ENCODE peak calls at places on chromosomes 7 and 10, in eight cellular contexts. M, Q, R, W, P, C, A and K are unnamed samples.

GRCh38 chr7:30682131-30683083 is at the start of gene CRHR2:
- DNase-seq in M (peak; percentile 47), Q (no peak), R (no peak), W (no peak), P (no peak), C (no peak), A (peak; percentile 40), K (peak; percentile 24)

GRCh38 chr7:30760514-30761213 is 8.7 kb downstream of the INMT start:
- DNase-seq in M (no peak), Q (no peak), R (peak; percentile 53), W (no peak), P (no peak), C (no peak), A (no peak), K (no peak)

GRCh38 chr10:44325878-44326277 is 59.0 kb downstream of the CXCL12 start:
- DNase-seq in M (no peak), Q (no peak), R (peak; percentile 29), W (no peak), P (no peak), C (no peak), A (no peak), K (no peak)

GRCh38 chr7:99324966-99325596 is 617 bp upstream of the ARPC1A start:
- DNase-seq in M (no peak), Q (no peak), R (no peak), W (no peak), P (no peak), C (no peak), A (no peak), K (no peak)

GRCh38 chr7:6228865-6229264 is 43.6 kb downstream of the CYTH3 start:
- DNase-seq in M (no peak), Q (no peak), R (no peak), W (no peak), P (no peak), C (no peak), A (no peak), K (no peak)

GRCh38 chr10:110067960-110068770 is 60.4 kb downstream of the ADD3 start:
- DNase-seq in M (peak; percentile 44), Q (no peak), R (no peak), W (no peak), P (no peak), C (no peak), A (no peak), K (no peak)

GRCh38 chr10:5971315-5971832 is 6.0 kb downstream of the IL15RA start:
- DNase-seq in M (peak; percentile 51), Q (no peak), R (peak; percentile 45), W (no peak), P (no peak), C (no peak), A (no peak), K (no peak)

GRCh38 chr7:953547-954327 is 743 bp downstream of the ADAP1 start:
- DNase-seq in M (peak; percentile 74), Q (peak; percentile 53), R (no peak), W (peak; percentile 64), P (no peak), C (no peak), A (no peak), K (no peak)

GRCh38 chr10:103114876-103115275 is 78.2 kb downstream of the NT5C2 start:
- DNase-seq in M (no peak), Q (peak; percentile 68), R (no peak), W (no peak), P (no peak), C (no peak), A (no peak), K (no peak)

GRCh38 chr10:31101123-31101522 is 69.5 kb upstream of the ZNF438 start:
- DNase-seq in M (peak; percentile 63), Q (peak; percentile 94), R (no peak), W (peak; percentile 53), P (peak; percentile 80), C (no peak), A (no peak), K (no peak)

GRCh38 chr7:51031216-51031615 is 248.5 kb upstream of the GRB10 start:
- DNase-seq in M (no peak), Q (no peak), R (no peak), W (no peak), P (no peak), C (no peak), A (no peak), K (no peak)

GRCh38 chr7:2738110-2738509 is 50.1 kb downstream of the AMZ1 start:
- DNase-seq in M (no peak), Q (no peak), R (peak; percentile 71), W (no peak), P (no peak), C (no peak), A (no peak), K (no peak)

GRCh38 chr10:104209575-104210198 is 22.5 kb downstream of the CFAP43 start:
- DNase-seq in M (peak; percentile 26), Q (peak; percentile 21), R (no peak), W (peak; percentile 51), P (peak; percentile 10), C (no peak), A (peak; percentile 14), K (no peak)

GRCh38 chr10:36578306-36578705 is 547.1 kb upstream of the ANKRD30A start:
- DNase-seq in M (no peak), Q (peak; percentile 68), R (no peak), W (peak; percentile 14), P (no peak), C (no peak), A (no peak), K (no peak)

GRCh38 chr7:22481726-22482125 is 18.3 kb downstream of the STEAP1B start:
- DNase-seq in M (no peak), Q (no peak), R (no peak), W (no peak), P (peak; percentile 49), C (no peak), A (no peak), K (no peak)

DNA sequence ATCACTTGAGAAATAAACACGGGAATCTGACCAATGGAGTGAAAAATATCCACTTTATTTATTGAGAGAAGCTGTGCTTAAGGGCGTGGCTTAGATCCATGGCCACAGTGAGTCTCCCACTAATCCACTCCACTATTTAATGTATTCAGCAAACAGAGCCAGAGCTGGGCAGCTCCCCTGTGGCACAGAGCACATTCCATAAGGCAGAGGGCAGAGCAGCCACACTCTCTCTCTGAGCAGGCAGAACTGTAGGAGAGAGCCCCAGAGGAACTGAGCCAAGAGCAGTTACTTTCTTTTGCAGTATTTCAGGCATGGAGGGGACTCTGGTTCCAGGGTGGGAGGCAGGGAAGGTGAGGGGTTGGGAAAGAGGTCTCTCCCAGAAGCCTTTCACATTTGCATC is 106.0 kb downstream of the GALNT17 start:
- DNase-seq in M (no peak), Q (no peak), R (peak; percentile 48), W (no peak), P (no peak), C (no peak), A (no peak), K (no peak)
- TF ChIP-seq CTCF in M (no peak), Q (no peak), R (peak; percentile 30), W (no peak), P (no peak), C (peak; percentile 44), A (no peak), K (no peak)

GRCh38 chr7:18916826-18917225 is 200.6 kb downstream of the TWIST1 start:
- DNase-seq in M (no peak), Q (no peak), R (no peak), W (no peak), P (no peak), C (no peak), A (no peak), K (no peak)
- TF ChIP-seq CTCF in M (no peak), Q (no peak), R (no peak), W (no peak), P (no peak), C (no peak), A (no peak), K (no peak)

DNA sequence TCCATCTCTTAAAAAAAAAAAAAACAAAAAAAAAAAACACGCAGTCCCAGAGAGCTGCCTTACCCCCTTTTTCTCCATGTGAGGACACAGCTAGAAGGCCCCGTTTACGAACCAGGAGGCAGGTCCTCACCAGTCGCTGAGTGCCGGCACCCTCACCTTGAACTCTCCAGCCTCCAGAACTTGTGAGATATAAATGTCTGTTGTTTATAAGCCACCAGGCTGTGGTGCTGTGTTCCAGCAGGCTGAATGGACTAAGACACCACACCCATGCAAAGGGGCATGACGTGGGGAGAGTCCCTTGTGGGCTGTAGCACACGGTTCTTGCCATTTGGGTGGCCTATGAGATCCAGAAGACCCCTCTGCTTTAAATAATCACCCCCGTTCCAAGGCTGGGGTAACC is 17.2 kb downstream of the ECHDC3 start:
- DNase-seq in M (no peak), Q (no peak), R (no peak), W (no peak), P (no peak), C (no peak), A (no peak), K (no peak)
- TF ChIP-seq CTCF in M (no peak), Q (no peak), R (no peak), W (no peak), P (no peak), C (no peak), A (no peak), K (no peak)

GRCh38 chr10:121994429-121994881 is 5.5 kb downstream of the TACC2 start:
- DNase-seq in M (peak; percentile 74), Q (peak; percentile 56), R (peak; percentile 38), W (no peak), P (no peak), C (no peak), A (no peak), K (no peak)
- TF ChIP-seq CTCF in M (no peak), Q (no peak), R (no peak), W (no peak), P (no peak), C (no peak), A (no peak), K (no peak)